ENCODE peak calls at places on chromosomes 2 and 18, in seven cellular contexts. W is astrocyte, A is DND-41, Q is fibroblast of pulmonary artery, T is astrocyte of the spinal cord, R is fibroblast of lung, X is cardiac fibroblast. D is an unnamed sample.

GRCh38 chr2:11998218-11998617 is 251.8 kb downstream of the LPIN1 start:
- DNase-seq in W (peak; percentile 71), A (peak; percentile 56), Q (peak; percentile 38), T (peak; percentile 23), R (no peak), X (peak; percentile 43), D (no peak)

GRCh38 chr2:212723226-212723625 is 184.6 kb upstream of the ERBB4 start:
- DNase-seq in W (peak; percentile 76), A (no peak), Q (peak; percentile 3), T (peak; percentile 61), R (peak; percentile 19), X (peak; percentile 1), D (no peak)

GRCh38 chr2:200298015-200298414 is 8.5 kb upstream of the SPATS2L start:
- DNase-seq in W (no peak), A (no peak), Q (no peak), T (peak; percentile 46), R (no peak), X (no peak), D (no peak)

GRCh38 chr2:117794668-117795067 is 19.8 kb upstream of the DDX18 start:
- DNase-seq in W (peak; percentile 5), A (no peak), Q (peak; percentile 5), T (no peak), R (no peak), X (no peak), D (no peak)

GRCh38 chr2:95053543-95053942 is 28.0 kb downstream of the MAL start:
- DNase-seq in W (no peak), A (peak; percentile 15), Q (no peak), T (no peak), R (no peak), X (no peak), D (no peak)

GRCh38 chr2:219968685-219969345 is 341.4 kb downstream of the SLC4A3 start:
- DNase-seq in W (peak; percentile 65), A (no peak), Q (no peak), T (peak; percentile 31), R (peak; percentile 14), X (no peak), D (no peak)

GRCh38 chr2:39481611-39482010 is 44.5 kb upstream of the MAP4K3 start:
- DNase-seq in W (peak; percentile 65), A (no peak), Q (peak; percentile 75), T (peak; percentile 67), R (peak; percentile 72), X (peak; percentile 73), D (no peak)

GRCh38 chr2:5195636-5196035 is 496.5 kb upstream of the SOX11 start:
- DNase-seq in W (no peak), A (no peak), Q (no peak), T (no peak), R (no peak), X (no peak), D (no peak)

GRCh38 chr2:221429741-221430491 is 142.2 kb downstream of the EPHA4 start:
- DNase-seq in W (peak; percentile 81), A (no peak), Q (peak; percentile 21), T (peak; percentile 32), R (no peak), X (peak; percentile 29), D (no peak)

GRCh38 chr18:74942319-74942910 is 266.5 kb downstream of the PTGR3 start:
- DNase-seq in W (peak; percentile 2), A (no peak), Q (no peak), T (no peak), R (no peak), X (no peak), D (peak; percentile 16)

GRCh38 chr18:22057908-22058527 is 111.4 kb upstream of the GATA6 start:
- DNase-seq in W (peak; percentile 4), A (no peak), Q (no peak), T (no peak), R (no peak), X (no peak), D (no peak)

GRCh38 chr2:152635635-152636298 is 81.5 kb downstream of the PRPF40A start:
- DNase-seq in W (peak; percentile 18), A (peak; percentile 57), Q (peak; percentile 68), T (peak; percentile 49), R (peak; percentile 65), X (peak; percentile 66), D (peak; percentile 42)
- H3K4me3 ChIP-seq in W (no peak overlapping the region), A (no peak overlapping the region), Q (no peak overlapping the region), T (no peak overlapping the region), R (no peak overlapping the region), X (no peak overlapping the region), D (no peak overlapping the region)

DNA sequence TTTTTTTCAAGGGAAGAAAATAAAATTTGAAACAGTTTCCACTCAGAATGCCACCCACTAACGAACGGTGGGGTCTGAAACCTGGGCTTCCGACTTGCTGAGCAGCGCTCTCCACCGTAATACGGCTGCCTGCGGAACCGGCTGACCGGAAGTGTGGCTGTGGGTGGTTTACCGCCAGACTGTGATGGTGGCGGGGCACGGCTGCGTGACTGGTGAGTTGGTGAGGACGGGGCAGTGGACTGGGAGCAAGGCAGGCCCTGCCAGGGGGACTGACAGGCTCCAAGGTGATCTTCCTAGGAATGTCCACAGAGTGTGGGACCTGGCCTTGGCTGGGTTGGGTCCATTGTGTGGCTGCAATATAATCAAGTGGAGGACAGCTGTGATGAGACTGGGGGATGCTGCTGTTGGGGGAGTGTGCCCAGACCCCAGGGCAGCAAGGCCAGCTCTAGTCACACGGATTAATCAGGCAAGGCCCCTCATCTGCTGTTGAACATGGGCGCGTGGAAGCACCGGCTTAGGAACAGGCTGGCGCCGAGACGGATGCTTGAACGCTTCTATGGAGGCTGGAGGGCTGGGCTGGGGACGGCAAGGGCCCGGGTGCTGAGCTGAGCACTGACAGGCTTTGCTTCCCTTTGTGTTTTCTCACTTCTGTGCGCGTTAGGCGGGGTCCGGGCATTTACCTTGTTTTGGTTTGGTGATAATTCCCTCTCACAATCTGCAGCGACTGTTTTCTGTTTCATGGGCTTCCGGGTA is 357.7 kb upstream of the SPRED2 start:
- DNase-seq in W (no peak), A (no peak), Q (no peak), T (no peak), R (no peak), X (no peak), D (no peak)
- H3K4me3 ChIP-seq in W (no peak overlapping the region), A (no peak overlapping the region), Q (no peak overlapping the region), T (no peak overlapping the region), R (no peak overlapping the region), X (no peak overlapping the region), D (no peak overlapping the region)

DNA sequence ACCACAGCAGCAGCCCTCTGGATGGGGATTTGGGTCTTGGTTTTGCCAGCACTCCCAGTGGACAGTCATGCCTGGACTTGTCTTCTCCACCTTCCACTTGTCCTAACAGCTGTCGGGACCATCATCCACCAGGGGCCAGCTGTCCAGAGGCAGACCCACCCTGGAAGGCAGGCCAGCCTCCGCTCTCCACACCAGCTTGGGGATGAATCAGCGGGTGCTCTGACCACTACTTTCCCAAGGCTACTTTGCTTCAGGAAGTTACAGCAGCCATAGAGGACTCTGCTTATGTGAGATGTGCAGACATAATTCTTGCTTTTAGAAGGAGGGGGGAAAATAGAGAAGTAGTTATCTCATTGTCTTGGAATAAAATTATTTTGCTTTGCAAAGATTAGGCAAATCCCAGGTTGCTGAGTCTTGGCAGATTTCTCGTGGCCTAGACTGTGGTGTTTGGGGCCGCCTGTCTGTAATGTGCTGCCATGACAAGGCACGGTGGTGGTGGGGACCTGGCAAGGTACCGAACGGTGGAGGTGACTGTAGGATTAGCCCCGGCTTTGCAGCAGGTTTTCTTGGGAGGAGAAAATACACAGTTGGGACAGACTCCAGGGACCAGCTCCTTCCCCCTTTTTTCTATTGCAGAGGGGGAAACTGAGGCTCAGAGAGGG is 148.7 kb downstream of the AGAP1 start:
- DNase-seq in W (peak; percentile 71), A (no peak), Q (peak; percentile 61), T (peak; percentile 58), R (peak; percentile 74), X (peak; percentile 52), D (no peak)
- H3K4me3 ChIP-seq in W (no peak overlapping the region), A (no peak overlapping the region), Q (no peak overlapping the region), T (no peak overlapping the region), R (no peak overlapping the region), X (no peak overlapping the region), D (no peak overlapping the region)

GRCh38 chr2:127663566-127664064 is 11.7 kb downstream of the LIMS2 start:
- DNase-seq in W (no peak), A (no peak), Q (no peak), T (no peak), R (no peak), X (no peak), D (no peak)
- H3K4me3 ChIP-seq in W (no peak overlapping the region), A (no peak overlapping the region), Q (no peak overlapping the region), T (no peak overlapping the region), R (no peak overlapping the region), X (no peak overlapping the region), D (no peak overlapping the region)

GRCh38 chr18:11750171-11750570 is 61.1 kb downstream of the GNAL start:
- DNase-seq in W (no peak), A (no peak), Q (no peak), T (no peak), R (no peak), X (no peak), D (no peak)

GRCh38 chr18:11749305-11749704 is 60.2 kb downstream of the GNAL start:
- DNase-seq in W (no peak), A (no peak), Q (no peak), T (no peak), R (no peak), X (no peak), D (no peak)

GRCh38 chr18:11750581-11751304 is 61.7 kb downstream of the GNAL start:
- DNase-seq in W (no peak), A (no peak), Q (no peak), T (no peak), R (no peak), X (no peak), D (no peak)

GRCh38 chr18:11751305-11752115 is 62.4 kb downstream of the GNAL start:
- DNase-seq in W (no peak), A (no peak), Q (no peak), T (no peak), R (no peak), X (no peak), D (no peak)

GRCh38 chr18:11752116-11752911 is 63.2 kb downstream of the GNAL start:
- DNase-seq in W (peak; percentile 16), A (no peak), Q (peak; percentile 33), T (peak; percentile 32), R (peak; percentile 21), X (peak; percentile 20), D (no peak)
- H3K4me3 ChIP-seq in W (peak overlapping the region; percentile 52), A (no peak overlapping the region), Q (no peak overlapping the region), T (peak overlapping the region; percentile 15), R (no peak overlapping the region), X (no peak overlapping the region), D (no peak overlapping the region)